ENCODE peak calls at places on chromosomes 1 and 21, in five cellular contexts. C is HEK293T; X is activated naive CD4-positive, alpha-beta T cell; H is stimulated activated CD8-positive, alpha-beta memory T cell treated with anti-CD3 and anti-CD28 coated beads, Interleukin-4, amount 100 ng/mL, for 4 hours; L is EL. A is an unnamed sample.

GRCh38 chr1:1205769-1206375 is 520 bp downstream of the TNFRSF18 start:
- DNase-seq in X (no peak), L (no peak), H (no peak), C (no peak), A (no peak)

GRCh38 chr1:58874757-58875755 is 91.2 kb upstream of the JUN start:
- DNase-seq in H (no peak), L (no peak), X (no peak), C (no peak), A (peak)

GRCh38 chr21:18461743-18462142 is 58.2 kb upstream of the TMPRSS15 start:
- DNase-seq in C (no peak), X (no peak), L (no peak), H (no peak), A (no peak)

GRCh38 chr21:42499430-42500106 is 3.5 kb upstream of the RSPH1 start:
- DNase-seq in C (no peak), L (no peak), H (no peak), X (no peak), A (no peak)

GRCh38 chr1:183349201-183349711 is 68.9 kb downstream of the NMNAT2 start:
- DNase-seq in C (peak), X (no peak), H (no peak), L (peak), A (no peak)

GRCh38 chr1:207997486-207998268 is 86.8 kb upstream of the CD34 start:
- DNase-seq in C (peak), X (peak), L (peak), H (peak), A (peak)

GRCh38 chr1:8116892-8117262 is 90.8 kb upstream of the ERRFI1 start:
- DNase-seq in C (peak), L (peak), X (no peak), H (no peak), A (no peak)

GRCh38 chr1:89673251-89673650 is 40.3 kb downstream of the LRRC8C start:
- DNase-seq in L (no peak), X (no peak), H (no peak), C (no peak), A (no peak)

GRCh38 chr1:26938004-26938658 is 16.6 kb downstream of the NUDC start:
- DNase-seq in C (no peak), X (no peak), L (no peak), H (no peak), A (no peak)

GRCh38 chr1:89200668-89201488 is 2.1 kb upstream of the GBP4 start:
- DNase-seq in X (no peak), C (no peak), L (peak), H (no peak), A (no peak)

GRCh38 chr1:239527046-239527693 is 140.8 kb downstream of the CHRM3 start:
- DNase-seq in C (no peak), L (no peak), X (no peak), H (no peak), A (no peak)

GRCh38 chr1:224407546-224408293 is 26.9 kb downstream of the WDR26 start:
- DNase-seq in H (no peak), X (no peak), C (no peak), L (no peak), A (no peak)

GRCh38 chr1:245779797-245780529 is 625.2 kb downstream of the KIF26B start:
- DNase-seq in X (no peak), C (no peak), L (no peak), H (no peak), A (no peak)

GRCh38 chr21:28590722-28591121 is 402.0 kb downstream of the LTN1 start:
- DNase-seq in C (no peak), X (no peak), L (no peak), H (no peak), A (no peak)

GRCh38 chr21:42199488-42200463 is 19.2 kb upstream of the ABCG1 start:
- DNase-seq in L (peak), C (no peak), X (no peak), H (no peak), A (no peak)

GRCh38 chr21:38438476-38438893 is 59.8 kb downstream of the ERG start:
- DNase-seq in X (no peak), L (peak), C (no peak), H (no peak), A (no peak)

GRCh38 chr1:18217398-18218043 is 109.9 kb downstream of the IGSF21 start:
- DNase-seq in X (no peak), H (no peak), L (peak), C (peak), A (no peak)

GRCh38 chr1:248817065-248817464 is 8.7 kb downstream of the SH3BP5L start:
- DNase-seq in C (no peak), L (no peak), H (no peak), X (no peak), A (no peak)

GRCh38 chr21:38847556-38847955 is 41.8 kb downstream of the ETS2 start:
- DNase-seq in X (no peak), C (no peak), H (no peak), L (no peak), A (no peak)

GRCh38 chr1:203650012-203650836 is 23.6 kb downstream of the ATP2B4 start:
- DNase-seq in X (peak), C (peak), H (no peak), L (peak), A (peak)

GRCh38 chr1:89721351-89721750 is 88.4 kb downstream of the LRRC8C start:
- DNase-seq in H (no peak), C (no peak), L (peak), X (no peak), A (no peak)

GRCh38 chr21:38741976-38742309 is 63.8 kb upstream of the ETS2 start:
- DNase-seq in H (no peak), X (no peak), L (no peak), C (no peak), A (peak)

GRCh38 chr1:1664941-1665814 is 6.4 kb upstream of the CDK11B start:
- DNase-seq in L (no peak), H (no peak), X (no peak), C (peak), A (no peak)

GRCh38 chr1:216742625-216743024 is 19.4 kb upstream of the ESRRG start:
- DNase-seq in L (peak), X (no peak), C (no peak), H (no peak), A (no peak)

GRCh38 chr1:33435096-33435820 is 4.4 kb upstream of the PHC2 start:
- DNase-seq in C (no peak), H (no peak), X (no peak), L (peak), A (no peak)

GRCh38 chr1:60573121-60573520 is 499.6 kb upstream of the C1orf87 start:
- DNase-seq in H (no peak), X (no peak), L (no peak), C (no peak), A (peak)

GRCh38 chr21:28160378-28160777 is 832.3 kb downstream of the LTN1 start:
- DNase-seq in H (no peak), L (no peak), X (no peak), C (no peak), A (no peak)

GRCh38 chr1:234676103-234676594 is 66.2 kb upstream of the IRF2BP2 start:
- DNase-seq in X (peak), L (peak), H (peak), C (peak), A (peak)

GRCh38 chr1:227887697-227888403 is 59.9 kb downstream of the WNT9A start:
- DNase-seq in X (no peak), L (no peak), C (no peak), H (no peak), A (no peak)

GRCh38 chr21:44730951-44731579 is 19.7 kb upstream of the TSPEAR start:
- DNase-seq in H (no peak), C (no peak), L (no peak), X (no peak), A (no peak)

GRCh38 chr1:22855668-22856606 is 116.7 kb downstream of the LACTBL1 start:
- DNase-seq in X (no peak), C (no peak), L (no peak), H (no peak), A (no peak)

GRCh38 chr1:18965206-18966173 is 9.0 kb upstream of the IFFO2 start:
- DNase-seq in H (no peak), X (no peak), C (no peak), L (peak), A (no peak)

GRCh38 chr1:235136111-235136510 is 7.5 kb upstream of the TOMM20 start:
- DNase-seq in L (no peak), C (no peak), H (no peak), X (no peak), A (no peak)

GRCh38 chr21:36195613-36196012 is 39.0 kb downstream of the DOP1B start:
- DNase-seq in X (no peak), H (no peak), L (no peak), C (no peak), A (no peak)

GRCh38 chr1:116934586-116935207 is 25.0 kb downstream of the PTGFRN start:
- DNase-seq in C (peak), X (no peak), H (no peak), L (no peak), A (peak)

GRCh38 chr1:173666646-173667045 is 3.0 kb downstream of the ANKRD45 start:
- DNase-seq in H (no peak), X (no peak), L (peak), C (no peak), A (no peak)

A was measured in NCI-H526.